ENCODE peak calls at places on chromosomes 16 and 17, in nine cellular contexts. Z is stimulated activated CD8-positive, alpha-beta memory T cell treated with anti-CD3 and anti-CD28 coated beads, Interleukin-12 subunit alpha, Interleukin-12 subunit beta, amount 100 ng/mL, for 4 hours; P is GM04504; C is cardiac muscle cell; X is heart left ventricle; G is NCI-H524; Y is fibroblast of the aortic adventitia; U is breast epithelium; Q is activated naive CD4-positive, alpha-beta T cell treated with anti-CD3 and anti-CD28 coated beads for 36 hours. V is an unnamed sample.

GRCh38 chr17:66945451-66945850 is 19.1 kb upstream of the CACNG4 start:
- DNase-seq in Z (no peak), P (no peak), C (no peak), X (no peak), G (no peak), Y (no peak), U (peak), Q (peak), V (no peak)

GRCh38 chr16:79564594-79565210 is 35.8 kb downstream of the MAF start:
- DNase-seq in Z (no peak), P (no peak), C (no peak), X (no peak), G (no peak), Y (no peak), U (no peak), Q (no peak), V (no peak)

GRCh38 chr17:77458202-77459017 is 317.6 kb downstream of the SEC14L1 start:
- DNase-seq in Z (no peak), P (no peak), C (peak), X (no peak), G (no peak), Y (no peak), U (no peak), Q (peak), V (no peak)

GRCh38 chr17:40453881-40454630 is 10.8 kb downstream of the IGFBP4 start:
- DNase-seq in Z (no peak), P (no peak), C (no peak), X (peak), G (no peak), Y (peak), U (no peak), Q (no peak), V (no peak)

GRCh38 chr17:53496356-53496755 is 326.4 kb upstream of the KIF2B start:
- DNase-seq in Z (no peak), P (no peak), C (no peak), X (no peak), G (no peak), Y (no peak), U (no peak), Q (no peak), V (no peak)

GRCh38 chr17:42061641-42062487 is 11.5 kb upstream of the C17orf113 start:
- DNase-seq in Z (no peak), P (no peak), C (no peak), X (no peak), G (peak), Y (no peak), U (no peak), Q (no peak), V (no peak)

GRCh38 chr16:66042341-66042740 is 324.1 kb upstream of the CDH5 start:
- DNase-seq in Z (no peak), P (no peak), C (no peak), X (no peak), G (no peak), Y (no peak), U (no peak), Q (no peak), V (no peak)

GRCh38 chr16:82108101-82108500 is 61.9 kb downstream of the MPHOSPH6 start:
- DNase-seq in Z (no peak), P (no peak), C (peak), X (no peak), G (peak), Y (no peak), U (no peak), Q (no peak), V (no peak)

GRCh38 chr16:1530883-1531637 is 2.4 kb upstream of the TMEM204 start:
- DNase-seq in Z (no peak), P (peak), C (no peak), X (peak), G (no peak), Y (peak), U (no peak), Q (no peak), V (peak)

GRCh38 chr17:4945944-4946280 is 2.4 kb downstream of the PFN1 start:
- DNase-seq in Z (no peak), P (no peak), C (no peak), X (no peak), G (no peak), Y (no peak), U (no peak), Q (no peak), V (no peak)

GRCh38 chr17:40316571-40317344 is 7.8 kb downstream of the RARA start:
- DNase-seq in Z (no peak), P (peak), C (peak), X (peak), G (peak), Y (peak), U (peak), Q (no peak), V (peak)

GRCh38 chr17:48915459-48916282 is 7.5 kb downstream of the UBE2Z start:
- DNase-seq in Z (peak), P (peak), C (no peak), X (no peak), G (no peak), Y (peak), U (no peak), Q (peak), V (peak)

GRCh38 chr17:49585422-49586027 is 9.9 kb downstream of the NXPH3 start:
- DNase-seq in Z (no peak), P (no peak), C (no peak), X (no peak), G (peak), Y (no peak), U (no peak), Q (no peak), V (no peak)

GRCh38 chr17:41406205-41406604 is 8.8 kb upstream of the KRT31 start:
- DNase-seq in Z (no peak), P (no peak), C (no peak), X (no peak), G (no peak), Y (no peak), U (no peak), Q (peak), V (no peak)

GRCh38 chr16:13402601-13403000 is 501.2 kb downstream of the SHISA9 start:
- DNase-seq in Z (no peak), P (no peak), C (no peak), X (no peak), G (no peak), Y (no peak), U (no peak), Q (no peak), V (no peak)

GRCh38 chr16:21033707-21034106 is 116.9 kb downstream of the DNAH3 start:
- DNase-seq in Z (no peak), P (no peak), C (peak), X (peak), G (no peak), Y (no peak), U (no peak), Q (no peak), V (no peak)

GRCh38 chr17:58985265-58985810 is 121.3 kb downstream of the TRIM37 start:
- DNase-seq in Z (no peak), P (no peak), C (no peak), X (no peak), G (no peak), Y (no peak), U (no peak), Q (no peak), V (no peak)

GRCh38 chr16:26453215-26453614 is 613.5 kb upstream of the C16orf82 start:
- DNase-seq in Z (no peak), P (no peak), C (no peak), X (no peak), G (no peak), Y (no peak), U (no peak), Q (no peak), V (no peak)

GRCh38 chr17:37476431-37477130 is 13.1 kb upstream of the DUSP14 start:
- DNase-seq in Z (no peak), P (no peak), C (no peak), X (peak), G (peak), Y (peak), U (no peak), Q (no peak), V (no peak)

GRCh38 chr16:54177052-54177856 is 109.3 kb downstream of the IRX3 start:
- DNase-seq in Z (no peak), P (no peak), C (no peak), X (no peak), G (no peak), Y (no peak), U (no peak), Q (no peak), V (no peak)

GRCh38 chr16:25192096-25192495 is 24.7 kb upstream of the AQP8 start:
- DNase-seq in Z (no peak), P (peak), C (no peak), X (no peak), G (peak), Y (peak), U (no peak), Q (no peak), V (peak)

GRCh38 chr16:72241930-72242329 is 70.0 kb upstream of the PMFBP1 start:
- DNase-seq in Z (no peak), P (no peak), C (peak), X (no peak), G (peak), Y (peak), U (no peak), Q (no peak), V (peak)

GRCh38 chr17:73091770-73092517 is 544 bp downstream of the SLC39A11 start:
- DNase-seq in Z (no peak), P (no peak), C (peak), X (peak), G (peak), Y (peak), U (peak), Q (peak), V (peak)

GRCh38 chr17:83083368-83084201 is 4.2 kb downstream of the METRNL start:
- DNase-seq in Z (peak), P (peak), C (no peak), X (peak), G (no peak), Y (peak), U (no peak), Q (peak), V (peak)

GRCh38 chr17:46950997-46951621 is 27.9 kb downstream of the RPRML start:
- DNase-seq in Z (no peak), P (no peak), C (no peak), X (no peak), G (peak), Y (no peak), U (no peak), Q (no peak), V (no peak)

GRCh38 chr17:63246344-63246743 is 199.8 kb downstream of the CYB561 start:
- DNase-seq in Z (no peak), P (no peak), C (no peak), X (no peak), G (no peak), Y (peak), U (no peak), Q (no peak), V (no peak)

GRCh38 chr17:81898029-81898866 is 3.8 kb upstream of the NPB start:
- DNase-seq in Z (no peak), P (peak), C (no peak), X (no peak), G (no peak), Y (peak), U (no peak), Q (no peak), V (peak)

GRCh38 chr16:81790277-81790676 is 11.2 kb downstream of the PLCG2 start:
- DNase-seq in Z (no peak), P (no peak), C (no peak), X (no peak), G (no peak), Y (no peak), U (no peak), Q (no peak), V (no peak)

GRCh38 chr17:83194761-83195329 is 115.4 kb downstream of the METRNL start:
- DNase-seq in Z (no peak), P (no peak), C (no peak), X (peak), G (no peak), Y (no peak), U (peak), Q (peak), V (peak)

GRCh38 chr16:23863511-23864422 is 28.0 kb downstream of the PRKCB start:
- DNase-seq in Z (no peak), P (no peak), C (no peak), X (no peak), G (no peak), Y (no peak), U (no peak), Q (peak), V (no peak)

GRCh38 chr16:50266337-50267091 is at the start of gene ADCY7:
- DNase-seq in Z (peak), P (peak), C (peak), X (peak), G (peak), Y (peak), U (no peak), Q (peak), V (peak)

GRCh38 chr17:32588982-32589381 is 102.2 kb downstream of the CDK5R1 start:
- DNase-seq in Z (no peak), P (no peak), C (no peak), X (no peak), G (peak), Y (no peak), U (no peak), Q (no peak), V (no peak)

V was measured in AG08395.